ENCODE peak calls at places on chromosomes 3 and 15, in ten cellular contexts. Q, J, T, U, A, V, Y, N, I and F are unnamed samples.

GRCh38 chr3:43062040-43062555 is 43.8 kb downstream of the POMGNT2 start:
- DNase-seq in Q (no peak), J (no peak), T (peak), U (no peak), A (no peak), V (no peak), Y (no peak), N (no peak), I (no peak), F (no peak)

GRCh38 chr3:70829101-70829500 is 516.7 kb upstream of the MDFIC2 start:
- DNase-seq in Q (no peak), J (no peak), T (no peak), U (peak), A (no peak), V (no peak), Y (no peak), N (no peak), I (no peak), F (no peak)

GRCh38 chr15:58530056-58530590 is 98.3 kb downstream of the LIPC start:
- DNase-seq in Q (no peak), J (no peak), T (peak), U (no peak), A (no peak), V (no peak), Y (no peak), N (no peak), I (no peak), F (no peak)

GRCh38 chr3:177521305-177521704 is 324.0 kb upstream of the TBL1XR1 start:
- DNase-seq in Q (no peak), J (no peak), T (no peak), U (no peak), A (no peak), V (no peak), Y (no peak), N (peak), I (no peak), F (no peak)

GRCh38 chr3:179071161-179071568 is 444 bp downstream of the ZMAT3 start:
- DNase-seq in Q (peak), J (peak), T (no peak), U (no peak), A (no peak), V (no peak), Y (peak), N (no peak), I (peak), F (no peak)

GRCh38 chr15:48624700-48625099 is 20.8 kb downstream of the FBN1 start:
- DNase-seq in Q (no peak), J (no peak), T (no peak), U (no peak), A (no peak), V (no peak), Y (no peak), N (no peak), I (no peak), F (no peak)

GRCh38 chr3:113590983-113591382 is 58.6 kb downstream of the SIDT1 start:
- DNase-seq in Q (no peak), J (no peak), T (no peak), U (no peak), A (no peak), V (no peak), Y (no peak), N (no peak), I (no peak), F (no peak)

GRCh38 chr3:161150001-161150525 is 44.9 kb upstream of the B3GALNT1 start:
- DNase-seq in Q (no peak), J (no peak), T (no peak), U (no peak), A (no peak), V (no peak), Y (no peak), N (no peak), I (no peak), F (no peak)

GRCh38 chr15:50109086-50109987 is 9.7 kb downstream of the ATP8B4 start:
- DNase-seq in Q (no peak), J (no peak), T (no peak), U (no peak), A (no peak), V (no peak), Y (no peak), N (no peak), I (no peak), F (no peak)

GRCh38 chr3:106176734-106177133 is 307.9 kb upstream of the CBLB start:
- DNase-seq in Q (no peak), J (no peak), T (no peak), U (no peak), A (no peak), V (no peak), Y (no peak), N (no peak), I (no peak), F (no peak)

GRCh38 chr3:23921052-23921511 is 4.2 kb downstream of the RPL15 start:
- DNase-seq in Q (peak), J (no peak), T (no peak), U (no peak), A (no peak), V (no peak), Y (no peak), N (no peak), I (no peak), F (no peak)

GRCh38 chr3:56990295-56991015 is 70.0 kb upstream of the SPATA12 start:
- DNase-seq in Q (no peak), J (no peak), T (no peak), U (no peak), A (no peak), V (no peak), Y (no peak), N (no peak), I (no peak), F (no peak)

GRCh38 chr15:101613130-101614000 is 38.8 kb downstream of the TM2D3 start:
- DNase-seq in Q (no peak), J (no peak), T (no peak), U (peak), A (no peak), V (no peak), Y (peak), N (peak), I (peak), F (no peak)

GRCh38 chr3:160784853-160785252 is 28.8 kb downstream of the PPM1L start:
- DNase-seq in Q (no peak), J (no peak), T (no peak), U (no peak), A (no peak), V (no peak), Y (no peak), N (no peak), I (no peak), F (no peak)

GRCh38 chr3:177934001-177934891 is 602.0 kb upstream of the KCNMB2 start:
- DNase-seq in Q (peak), J (no peak), T (peak), U (no peak), A (no peak), V (no peak), Y (peak), N (no peak), I (no peak), F (no peak)

GRCh38 chr15:38860253-38860652 is 295.6 kb upstream of the RASGRP1 start:
- DNase-seq in Q (no peak), J (no peak), T (no peak), U (no peak), A (no peak), V (no peak), Y (no peak), N (no peak), I (no peak), F (no peak)

GRCh38 chr3:108062051-108062450 is 28.8 kb downstream of the CD47 start:
- DNase-seq in Q (no peak), J (no peak), T (no peak), U (no peak), A (no peak), V (no peak), Y (no peak), N (no peak), I (no peak), F (no peak)

GRCh38 chr3:45204136-45204535 is 22.0 kb downstream of the TMEM158 start:
- DNase-seq in Q (no peak), J (no peak), T (no peak), U (no peak), A (no peak), V (no peak), Y (no peak), N (no peak), I (no peak), F (no peak)

GRCh38 chr15:78056714-78057269 is 20.7 kb downstream of the TBC1D2B start:
- DNase-seq in Q (no peak), J (no peak), T (no peak), U (no peak), A (no peak), V (no peak), Y (no peak), N (peak), I (no peak), F (no peak)

GRCh38 chr15:31295660-31296059 is 31.0 kb upstream of the KLF13 start:
- DNase-seq in Q (no peak), J (no peak), T (peak), U (peak), A (no peak), V (peak), Y (peak), N (no peak), I (no peak), F (no peak)

GRCh38 chr3:4938583-4938982 is 40.7 kb upstream of the BHLHE40 start:
- DNase-seq in Q (no peak), J (no peak), T (no peak), U (no peak), A (no peak), V (no peak), Y (no peak), N (no peak), I (no peak), F (no peak)

GRCh38 chr3:122415104-122415744 is 638 bp downstream of the WDR5B start:
- DNase-seq in Q (peak), J (peak), T (no peak), U (no peak), A (peak), V (no peak), Y (peak), N (peak), I (peak), F (no peak)

GRCh38 chr3:36381311-36381956 is 1.1 kb downstream of the STAC start:
- DNase-seq in Q (no peak), J (no peak), T (no peak), U (no peak), A (no peak), V (no peak), Y (no peak), N (no peak), I (no peak), F (no peak)

GRCh38 chr15:39396979-39397615 is 183.8 kb upstream of the THBS1 start:
- DNase-seq in Q (no peak), J (no peak), T (no peak), U (no peak), A (no peak), V (no peak), Y (no peak), N (no peak), I (no peak), F (no peak)

GRCh38 chr3:119631529-119631928 is 28.9 kb downstream of the POPDC2 start:
- DNase-seq in Q (no peak), J (no peak), T (no peak), U (no peak), A (no peak), V (no peak), Y (no peak), N (no peak), I (no peak), F (no peak)

GRCh38 chr15:87570186-87570585 is 686.4 kb downstream of the NTRK3 start:
- DNase-seq in Q (no peak), J (no peak), T (no peak), U (no peak), A (no peak), V (no peak), Y (no peak), N (no peak), I (no peak), F (no peak)

GRCh38 chr3:13282528-13282985 is 137.6 kb downstream of the NUP210 start:
- DNase-seq in Q (no peak), J (peak), T (no peak), U (no peak), A (no peak), V (peak), Y (peak), N (peak), I (no peak), F (no peak)

GRCh38 chr3:155782390-155782953 is 23.6 kb downstream of the C3orf33 start:
- DNase-seq in Q (no peak), J (no peak), T (no peak), U (no peak), A (no peak), V (no peak), Y (no peak), N (no peak), I (no peak), F (no peak)

GRCh38 chr3:14201881-14202684 is 23.5 kb downstream of the LSM3 start:
- DNase-seq in Q (no peak), J (no peak), T (no peak), U (no peak), A (no peak), V (no peak), Y (no peak), N (no peak), I (no peak), F (no peak)

DNA sequence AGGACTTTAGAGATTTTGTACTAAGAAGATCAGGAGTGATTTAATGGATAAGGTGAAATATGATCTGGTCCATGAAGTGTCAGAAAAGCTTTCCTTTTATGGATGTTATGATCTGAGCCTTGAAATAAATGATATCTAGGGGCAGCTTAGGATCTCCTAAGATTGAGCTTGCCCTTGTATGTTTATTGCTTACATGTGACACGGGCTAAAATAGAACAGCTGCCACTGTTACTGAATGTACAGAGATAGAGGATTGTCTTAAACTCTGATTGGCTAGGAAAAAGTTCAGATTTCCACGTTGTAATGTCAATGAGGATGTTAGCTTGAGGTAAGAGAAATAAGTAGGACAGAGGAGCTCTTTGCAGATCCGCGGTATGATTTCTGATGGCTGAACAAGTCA is 8.8 kb downstream of the FYTTD1 start:
- DNase-seq in Q (no peak), J (no peak), T (no peak), U (no peak), A (no peak), V (no peak), Y (no peak), N (no peak), I (no peak), F (no peak)
- TF ChIP-seq POLR2A in Q (no peak), J (no peak), T (no peak), U (no peak), A (no peak), V (no peak), Y (no peak), N (no peak), I (no peak), F (no peak)

GRCh38 chr3:184295771-184296170 is 3.3 kb upstream of the PSMD2 start:
- DNase-seq in Q (no peak), J (no peak), T (no peak), U (no peak), A (no peak), V (no peak), Y (no peak), N (peak), I (no peak), F (no peak)

GRCh38 chr3:184299488-184300376 is 691 bp downstream of the PSMD2 start:
- DNase-seq in Q (no peak), J (no peak), T (no peak), U (no peak), A (no peak), V (no peak), Y (no peak), N (no peak), I (no peak), F (no peak)

GRCh38 chr3:184300377-184300717 is 1.3 kb downstream of the PSMD2 start:
- DNase-seq in Q (no peak), J (no peak), T (no peak), U (no peak), A (no peak), V (no peak), Y (no peak), N (no peak), I (no peak), F (no peak)

GRCh38 chr3:184296616-184297015 is 2.4 kb upstream of the PSMD2 start:
- DNase-seq in Q (no peak), J (no peak), T (no peak), U (no peak), A (no peak), V (peak), Y (no peak), N (no peak), I (no peak), F (no peak)

GRCh38 chr3:184298759-184299487 is at the start of gene PSMD2:
- DNase-seq in Q (peak), J (peak), T (peak), U (peak), A (peak), V (peak), Y (peak), N (peak), I (peak), F (peak)
- TF ChIP-seq POLR2A in Q (peak), J (peak), T (no peak), U (peak), A (peak), V (peak), Y (peak), N (peak), I (peak), F (peak)

GRCh38 chr3:8886556-8886955 is 76.7 kb downstream of the RAD18 start:
- DNase-seq in Q (no peak), J (no peak), T (no peak), U (no peak), A (no peak), V (no peak), Y (no peak), N (no peak), I (no peak), F (no peak)
- TF ChIP-seq POLR2A in Q (no peak), J (no peak), T (no peak), U (no peak), A (no peak), V (no peak), Y (no peak), N (no peak), I (no peak), F (no peak)

GRCh38 chr15:69303337-69304175 is 4.8 kb downstream of the PAQR5 start:
- DNase-seq in Q (peak), J (no peak), T (no peak), U (no peak), A (no peak), V (no peak), Y (no peak), N (no peak), I (no peak), F (no peak)

GRCh38 chr15:69304176-69304533 is 5.4 kb downstream of the PAQR5 start:
- DNase-seq in Q (peak), J (no peak), T (no peak), U (no peak), A (no peak), V (no peak), Y (no peak), N (no peak), I (no peak), F (no peak)

GRCh38 chr15:69302929-69303328 is 4.2 kb downstream of the PAQR5 start:
- DNase-seq in Q (no peak), J (no peak), T (no peak), U (no peak), A (no peak), V (no peak), Y (no peak), N (no peak), I (no peak), F (no peak)

GRCh38 chr15:69305933-69306568 is 7.3 kb downstream of the PAQR5 start:
- DNase-seq in Q (peak), J (no peak), T (no peak), U (no peak), A (no peak), V (no peak), Y (no peak), N (no peak), I (no peak), F (no peak)

DNA sequence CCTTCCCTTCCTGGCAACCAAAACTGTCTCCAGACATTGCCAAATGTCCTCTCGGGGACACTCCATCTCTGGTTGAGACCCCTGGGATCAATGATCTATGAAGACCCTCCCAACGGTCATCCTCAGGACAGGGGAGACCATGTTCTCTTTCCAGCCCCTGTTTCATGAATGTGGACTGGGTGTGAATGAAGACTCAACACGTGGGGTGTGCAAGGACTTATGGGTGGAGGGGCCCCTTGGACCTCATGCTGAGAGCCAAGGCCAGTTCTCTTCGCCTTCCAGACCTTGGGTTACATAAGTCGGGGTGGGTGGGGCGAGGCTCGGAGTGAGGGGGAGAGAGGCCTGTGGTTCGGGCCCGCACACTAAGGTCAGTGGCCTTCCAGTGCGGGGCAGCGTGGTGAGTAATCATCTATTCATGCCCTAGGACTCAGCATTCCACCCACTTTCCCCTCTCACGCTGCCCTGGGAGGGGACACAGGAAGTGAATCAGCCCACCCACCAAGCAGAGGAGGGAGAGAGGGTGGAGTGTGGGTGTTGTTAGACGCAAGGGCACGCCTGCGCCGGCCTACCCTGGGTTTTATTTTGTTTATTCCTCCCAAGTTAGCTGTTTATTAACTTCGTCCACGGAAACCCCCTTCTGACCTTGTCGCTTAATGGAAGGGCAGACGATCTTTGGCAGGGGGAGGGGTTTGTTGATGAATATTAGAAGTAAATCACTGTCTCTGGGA is 6.7 kb downstream of the PAQR5 start:
- DNase-seq in Q (peak), J (no peak), T (no peak), U (peak), A (no peak), V (no peak), Y (no peak), N (peak), I (no peak), F (no peak)
- TF ChIP-seq POLR2A in Q (no peak), J (no peak), T (no peak), U (no peak), A (no peak), V (no peak), Y (no peak), N (peak), I (no peak), F (no peak)

DNA sequence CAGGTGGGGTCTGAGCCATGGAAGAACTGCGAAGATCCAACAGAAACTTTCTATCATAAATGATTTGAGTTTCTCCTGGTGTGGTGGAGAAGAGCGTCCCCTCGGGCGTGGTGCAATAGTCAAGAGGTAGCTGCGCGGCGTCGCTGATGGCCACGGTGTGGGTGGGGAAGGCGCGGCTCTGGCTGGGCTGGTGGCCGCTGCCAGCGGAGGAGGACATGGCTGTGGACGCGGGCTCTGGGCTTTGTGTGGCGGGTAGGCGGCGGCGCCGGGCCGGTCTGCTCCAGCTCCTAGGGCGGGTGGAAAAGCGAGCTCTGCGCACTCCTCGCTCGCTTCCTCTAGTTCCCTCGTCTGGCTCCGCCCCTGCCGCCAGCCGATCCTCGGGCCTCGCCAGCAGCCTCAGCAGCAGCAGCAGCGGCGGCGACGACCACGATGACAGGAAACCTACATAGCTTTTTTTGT is 5.9 kb downstream of the STARD9 start:
- DNase-seq in Q (peak), J (peak), T (peak), U (peak), A (peak), V (peak), Y (peak), N (peak), I (peak), F (peak)
- TF ChIP-seq POLR2A in Q (no peak), J (no peak), T (no peak), U (peak), A (no peak), V (no peak), Y (no peak), N (peak), I (peak), F (no peak)